ENCODE peak calls at places on chromosome 2, in six cellular contexts. U is cardiac muscle cell; A is nucleus accumbens; J is NCI-H2171; Q is bronchial epithelial cell; V is stimulated activated CD4-positive, alpha-beta T cell treated with anti-CD3 and anti-CD28 coated beads, Interleukin-15, amount 100 ng/mL, for 24 hours. P is an unnamed sample.

GRCh38 chr2:156331572-156332451 is 709 bp downstream of the NR4A2 start:
- DNase-seq in V (peak), A (no peak), Q (peak), U (peak), J (no peak), P (peak)

GRCh38 chr2:47034973-47035609 is 119.5 kb upstream of the MCFD2 start:
- DNase-seq in U (no peak), V (no peak), Q (no peak), J (no peak), A (no peak), P (peak)

GRCh38 chr2:235421618-235422017 is 72.2 kb upstream of the AGAP1 start:
- DNase-seq in U (no peak), A (no peak), V (no peak), Q (no peak), J (no peak), P (no peak)

GRCh38 chr2:62458206-62459035 is 47.6 kb downstream of the TMEM17 start:
- DNase-seq in Q (peak), V (no peak), A (no peak), J (no peak), U (no peak), P (no peak)

GRCh38 chr2:109378682-109379081 is 235.1 kb downstream of the SEPTIN10 start:
- DNase-seq in V (no peak), U (no peak), J (no peak), Q (no peak), A (no peak), P (no peak)

GRCh38 chr2:197599285-197599965 is 76.0 kb downstream of the RFTN2 start:
- DNase-seq in V (peak), Q (peak), U (peak), J (peak), A (no peak), P (peak)

GRCh38 chr2:200189964-200190363 is 116.5 kb upstream of the SPATS2L start:
- DNase-seq in A (no peak), Q (no peak), U (peak), J (no peak), V (no peak), P (peak)

GRCh38 chr2:39913648-39914456 is 134.8 kb upstream of the THUMPD2 start:
- DNase-seq in A (no peak), Q (peak), J (peak), U (peak), V (no peak), P (peak)

GRCh38 chr2:120590841-120591240 is 144.8 kb upstream of the GLI2 start:
- DNase-seq in V (no peak), U (no peak), Q (no peak), A (no peak), J (no peak), P (no peak)

GRCh38 chr2:143908843-143909242 is 611.1 kb downstream of the ZEB2 start:
- DNase-seq in J (no peak), U (no peak), V (no peak), A (no peak), Q (no peak), P (no peak)

GRCh38 chr2:8674420-8675009 is 7.3 kb upstream of the ID2 start:
- DNase-seq in V (no peak), J (no peak), A (no peak), Q (no peak), U (no peak), P (no peak)

GRCh38 chr2:138327967-138328366 is 173.6 kb upstream of the SPOPL start:
- DNase-seq in Q (no peak), A (no peak), V (no peak), J (no peak), U (peak), P (no peak)

GRCh38 chr2:220185766-220186165 is 558.3 kb downstream of the SLC4A3 start:
- DNase-seq in A (no peak), J (no peak), V (no peak), U (no peak), Q (no peak), P (no peak)

GRCh38 chr2:230358305-230358704 is 31.3 kb downstream of the SP140L start:
- DNase-seq in Q (peak), V (no peak), J (no peak), U (peak), A (no peak), P (peak)

GRCh38 chr2:95007822-95008221 is 17.7 kb upstream of the MAL start:
- DNase-seq in A (no peak), Q (no peak), V (no peak), U (no peak), J (no peak), P (no peak)

GRCh38 chr2:186575302-186575701 is 14.6 kb upstream of the ITGAV start:
- DNase-seq in U (peak), A (no peak), V (peak), J (no peak), Q (peak), P (peak)

GRCh38 chr2:11026286-11026921 is 114.7 kb downstream of the KCNF1 start:
- DNase-seq in A (no peak), V (no peak), Q (no peak), J (no peak), U (no peak), P (no peak)